ENCODE peak calls at places on chromosomes 2 and 18, in six cellular contexts. N is fibroblast of lung; E is right cardiac atrium; T is NT2/D1; K is aorta; L is CD8-positive, alpha-beta T cell. I is an unnamed sample.
A peak's percentile ranks its signal among the peaks of the same experiment; 100 is the strongest.

GRCh38 chr2:64325852-64326577 is 127.9 kb upstream of the LGALSL start:
- DNase-seq in E (no peak), T (no peak), N (no peak), L (peak; percentile 27), K (no peak), I (no peak)

GRCh38 chr2:153230977-153231376 is 247.6 kb downstream of the RPRM start:
- DNase-seq in N (no peak), T (no peak), E (no peak), L (no peak), K (no peak), I (no peak)

GRCh38 chr2:138727956-138728355 is 52.2 kb downstream of the NXPH2 start:
- DNase-seq in N (no peak), E (no peak), L (no peak), K (no peak), T (no peak), I (no peak)

GRCh38 chr2:1750935-1751767 is 6.8 kb upstream of the PXDN start:
- DNase-seq in T (no peak), L (peak; percentile 16), K (peak; percentile 81), N (peak; percentile 87), E (peak; percentile 71), I (peak; percentile 72)

GRCh38 chr18:3162181-3162580 is 57.6 kb downstream of the MYOM1 start:
- DNase-seq in T (no peak), L (no peak), N (no peak), K (no peak), E (no peak), I (no peak)

GRCh38 chr2:231464576-231465540 is 574 bp upstream of the NCL start:
- DNase-seq in E (peak; percentile 98), T (no peak), N (peak; percentile 24), K (peak; percentile 98), L (peak; percentile 99), I (no peak)

GRCh38 chr2:241224068-241224850 is 35.8 kb downstream of the ANO7 start:
- DNase-seq in E (peak; percentile 57), N (peak; percentile 57), L (no peak), K (peak; percentile 50), T (no peak), I (no peak)

GRCh38 chr2:222993920-222994650 is 57.9 kb upstream of the KCNE4 start:
- DNase-seq in L (no peak), T (no peak), N (peak; percentile 91), E (peak; percentile 89), K (peak; percentile 92), I (peak; percentile 89)

GRCh38 chr18:50133526-50133925 is 61.4 kb downstream of the MYO5B start:
- DNase-seq in T (no peak), N (no peak), L (no peak), K (no peak), E (no peak), I (no peak)

GRCh38 chr2:148927010-148927409 is 52.0 kb downstream of the KIF5C start:
- DNase-seq in E (peak; percentile 25), N (no peak), L (peak; percentile 6), K (no peak), T (no peak), I (no peak)

GRCh38 chr2:5748941-5749731 is 57.0 kb downstream of the SOX11 start:
- DNase-seq in K (no peak), N (peak; percentile 29), E (peak; percentile 61), L (no peak), T (no peak), I (no peak)

GRCh38 chr18:22930089-22930713 is 2.9 kb upstream of the RBBP8 start:
- DNase-seq in K (peak; percentile 80), T (peak; percentile 44), E (peak; percentile 67), N (peak; percentile 57), L (peak; percentile 68), I (peak; percentile 21)

GRCh38 chr2:189580267-189580661 is 322 bp downstream of the SLC40A1 start:
- DNase-seq in T (peak; percentile 18), E (peak; percentile 45), N (peak; percentile 30), K (peak; percentile 59), L (no peak), I (no peak)

GRCh38 chr2:9809448-9810088 is 33.7 kb upstream of the TAF1B start:
- DNase-seq in N (no peak), T (no peak), L (no peak), K (no peak), E (no peak), I (no peak)

GRCh38 chr18:34493566-34494358 is 216.3 kb upstream of the DTNA start:
- DNase-seq in N (peak; percentile 42), K (peak; percentile 53), T (peak; percentile 18), E (peak; percentile 24), L (no peak), I (no peak)

GRCh38 chr2:195570329-195570728 is 86.7 kb upstream of the SLC39A10 start:
- DNase-seq in E (no peak), K (no peak), L (no peak), T (no peak), N (no peak), I (no peak)

GRCh38 chr18:67385455-67385854 is 131.1 kb downstream of the DSEL start:
- DNase-seq in E (no peak), N (peak; percentile 72), T (no peak), K (no peak), L (no peak), I (no peak)

GRCh38 chr2:235762832-235763598 is 269.2 kb downstream of the AGAP1 start:
- DNase-seq in T (no peak), L (no peak), E (no peak), K (no peak), N (no peak), I (no peak)

GRCh38 chr18:9758624-9759075 is 50.5 kb downstream of the RAB31 start:
- DNase-seq in L (no peak), T (no peak), E (no peak), K (no peak), N (no peak), I (no peak)

GRCh38 chr2:109256921-109257320 is 127.9 kb downstream of the SH3RF3 start:
- DNase-seq in E (peak; percentile 57), N (no peak), K (peak; percentile 68), T (no peak), L (no peak), I (no peak)

GRCh38 chr2:70898363-70899240 is 37.1 kb upstream of the ATP6V1B1 start:
- DNase-seq in K (no peak), T (no peak), N (no peak), E (no peak), L (no peak), I (no peak)
- H3K27me3 ChIP-seq in K (no peaks in the 10 kb centered on the region), T (peaks cover 89% of the 10 kb centered on the region), N (peaks cover 60% of the 10 kb centered on the region), E (no peaks in the 10 kb centered on the region), L (peaks cover 36% of the 10 kb centered on the region), I (peaks cover 62% of the 10 kb centered on the region)

DNA sequence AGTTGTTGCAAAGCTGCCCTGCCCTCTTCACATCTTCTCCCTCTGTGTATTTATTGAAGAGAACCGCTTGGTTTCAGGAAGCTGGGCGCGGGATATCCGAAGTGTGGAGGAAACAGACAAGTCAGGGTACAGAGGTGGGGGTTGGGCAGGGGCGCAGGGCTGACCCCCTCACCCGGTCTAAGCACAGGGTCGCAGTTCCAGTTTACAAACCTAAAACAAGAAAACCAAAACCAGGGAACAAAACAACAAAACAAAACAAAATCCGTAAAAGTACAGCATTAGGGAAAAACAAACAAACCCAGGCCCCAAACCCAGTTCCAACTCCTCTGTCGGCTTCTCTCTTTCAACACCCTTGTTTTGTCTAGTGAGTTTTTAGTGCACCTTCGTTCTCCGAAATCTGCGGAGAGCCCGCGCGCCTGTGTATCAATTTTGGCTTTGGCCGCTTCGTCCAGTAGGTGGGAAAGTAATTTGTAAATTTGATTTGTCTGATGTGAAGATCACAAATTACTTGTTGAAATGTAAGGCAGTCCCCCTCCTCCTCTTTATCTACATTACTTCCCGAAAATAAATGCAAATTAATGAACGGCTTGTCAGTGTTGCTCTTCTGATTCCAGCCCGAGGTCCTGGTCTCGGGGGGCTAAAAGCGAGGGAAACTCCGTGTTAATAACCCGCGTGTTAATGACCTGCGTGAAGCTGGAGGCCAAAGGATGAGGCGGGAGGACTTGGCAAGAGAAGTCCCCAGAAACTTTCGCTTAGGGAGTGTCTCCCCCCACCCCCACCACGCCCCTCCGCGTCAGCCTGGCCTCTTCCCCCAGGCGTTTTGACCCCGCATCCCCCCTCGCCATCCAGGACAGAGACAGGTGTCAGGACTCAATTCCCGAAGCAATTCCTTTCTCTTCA is 6.9 kb downstream of the OTX1 start:
- DNase-seq in L (no peak), K (no peak), N (no peak), E (no peak), T (no peak), I (no peak)
- H3K27me3 ChIP-seq in L (peaks cover 67% of the 10 kb centered on the region), K (no peaks in the 10 kb centered on the region), N (peaks cover 88% of the 10 kb centered on the region), E (peaks cover 2% of the 10 kb centered on the region), T (peaks cover 98% of the 10 kb centered on the region), I (peaks cover 90% of the 10 kb centered on the region)

GRCh38 chr2:45012733-45013132 is 3.5 kb upstream of the SIX2 start:
- DNase-seq in E (no peak), L (no peak), N (no peak), T (no peak), K (no peak), I (no peak)

GRCh38 chr2:45013229-45014015 is 4.2 kb upstream of the SIX2 start:
- DNase-seq in K (no peak), E (no peak), L (no peak), N (no peak), T (no peak), I (no peak)

GRCh38 chr2:45011621-45012602 is 2.7 kb upstream of the SIX2 start:
- DNase-seq in T (no peak), L (no peak), K (no peak), N (no peak), E (no peak), I (no peak)

GRCh38 chr2:45010706-45011036 is 1.4 kb upstream of the SIX2 start:
- DNase-seq in T (no peak), L (no peak), E (no peak), N (no peak), K (no peak), I (no peak)

DNA sequence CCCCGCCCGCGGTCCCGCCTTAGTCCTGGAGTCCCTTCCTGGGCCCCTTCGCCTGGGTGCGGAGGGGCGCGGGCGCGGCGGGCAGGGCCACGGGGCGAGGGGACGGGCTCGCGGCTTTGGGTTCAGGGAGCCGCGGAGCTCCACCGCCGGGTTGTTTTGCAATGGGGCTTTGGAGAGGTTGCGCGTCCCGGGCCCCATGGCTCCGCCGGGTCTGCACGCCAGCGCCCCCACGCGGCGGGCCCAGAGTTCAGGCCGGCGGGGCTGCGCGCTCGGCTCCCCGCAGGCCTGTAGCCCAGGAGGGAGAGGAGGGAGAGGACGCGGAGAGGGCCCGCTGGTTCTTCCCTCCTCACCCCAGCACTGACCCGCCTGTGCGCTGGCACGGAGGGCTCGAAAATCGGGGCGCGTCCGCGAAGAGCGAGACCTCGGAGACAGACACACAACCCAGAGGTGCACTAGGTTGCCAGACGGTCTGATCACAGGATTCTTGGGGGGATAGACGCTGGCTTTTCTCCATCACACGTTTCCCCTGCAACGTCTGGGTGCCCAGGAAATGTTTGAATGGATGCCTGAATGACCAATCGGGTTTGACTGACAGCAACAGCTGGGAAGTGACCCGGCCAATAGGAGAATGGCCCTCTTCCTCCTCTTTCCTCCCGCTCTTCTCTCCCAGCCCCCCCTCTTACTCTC is 4.9 kb upstream of the SIX2 start:
- DNase-seq in E (peak; percentile 73), T (peak; percentile 48), K (peak; percentile 82), L (no peak), N (peak; percentile 20), I (no peak)
- H3K27me3 ChIP-seq in E (no peaks in the 10 kb centered on the region), T (peaks cover 50% of the 10 kb centered on the region), K (no peaks in the 10 kb centered on the region), L (peaks cover 32% of the 10 kb centered on the region), N (peaks cover 69% of the 10 kb centered on the region), I (peaks cover 86% of the 10 kb centered on the region)

GRCh38 chr2:151543898-151544297 is 134.2 kb downstream of the RIF1 start:
- DNase-seq in L (no peak), K (no peak), T (no peak), E (no peak), N (no peak), I (no peak)

GRCh38 chr2:151549191-151549590 is 139.5 kb downstream of the RIF1 start:
- DNase-seq in L (no peak), T (no peak), K (no peak), N (no peak), E (no peak), I (no peak)

GRCh38 chr2:151544449-151544848 is 134.7 kb downstream of the RIF1 start:
- DNase-seq in N (peak; percentile 14), E (no peak), K (no peak), T (no peak), L (no peak), I (no peak)
- H3K27me3 ChIP-seq in N (no peaks in the 10 kb centered on the region), E (no peaks in the 10 kb centered on the region), K (no peaks in the 10 kb centered on the region), T (no peaks in the 10 kb centered on the region), L (no peaks in the 10 kb centered on the region), I (no peaks in the 10 kb centered on the region)

I was measured in AG04450.